ENCODE peak calls at places on chromosome 17, in six cellular contexts. One of them, this sample, is unnamed.

GRCh38 chr17:58172369-58173071 is 5.7 kb downstream of the OR4D2 start:
- DNase-seq in Right ventricle myocardium superior: no peak
- DNase-seq in K562: peak
- DNase-seq in non-pigmented ciliary epithelial cell: peak
- DNase-seq in mesothelial cell of epicardium: no peak
- DNase-seq in C1 segment of cervical spinal cord: no peak
- DNase-seq in this sample: peak

GRCh38 chr17:4324463-4324862 is 42.0 kb downstream of the UBE2G1 start:
- DNase-seq in K562: no peak
- DNase-seq in Right ventricle myocardium superior: no peak
- DNase-seq in non-pigmented ciliary epithelial cell: no peak
- DNase-seq in mesothelial cell of epicardium: no peak
- DNase-seq in C1 segment of cervical spinal cord: no peak
- DNase-seq in this sample: no peak

GRCh38 chr17:76504117-76504516 is 2.9 kb upstream of the RHBDF2 start:
- DNase-seq in mesothelial cell of epicardium: no peak
- DNase-seq in C1 segment of cervical spinal cord: no peak
- DNase-seq in K562: peak
- DNase-seq in non-pigmented ciliary epithelial cell: no peak
- DNase-seq in Right ventricle myocardium superior: no peak
- DNase-seq in this sample: no peak

GRCh38 chr17:57135748-57136342 is 50.8 kb downstream of the AKAP1 start:
- DNase-seq in K562: no peak
- DNase-seq in Right ventricle myocardium superior: no peak
- DNase-seq in mesothelial cell of epicardium: no peak
- DNase-seq in C1 segment of cervical spinal cord: no peak
- DNase-seq in non-pigmented ciliary epithelial cell: no peak
- DNase-seq in this sample: no peak

GRCh38 chr17:28626818-28627217 is 12.8 kb upstream of the RSKR start:
- DNase-seq in Right ventricle myocardium superior: no peak
- DNase-seq in mesothelial cell of epicardium: no peak
- DNase-seq in K562: no peak
- DNase-seq in non-pigmented ciliary epithelial cell: no peak
- DNase-seq in C1 segment of cervical spinal cord: no peak
- DNase-seq in this sample: no peak

GRCh38 chr17:39603304-39604016 is 4.3 kb downstream of the NEUROD2 start:
- DNase-seq in non-pigmented ciliary epithelial cell: no peak
- DNase-seq in C1 segment of cervical spinal cord: no peak
- DNase-seq in mesothelial cell of epicardium: no peak
- DNase-seq in K562: no peak
- DNase-seq in Right ventricle myocardium superior: peak
- DNase-seq in this sample: no peak

GRCh38 chr17:7774037-7774659 is 56.6 kb downstream of the DNAH2 start:
- DNase-seq in non-pigmented ciliary epithelial cell: no peak
- DNase-seq in C1 segment of cervical spinal cord: no peak
- DNase-seq in mesothelial cell of epicardium: no peak
- DNase-seq in Right ventricle myocardium superior: no peak
- DNase-seq in K562: no peak
- DNase-seq in this sample: no peak

GRCh38 chr17:42414782-42415409 is 8.2 kb downstream of the CAVIN1 start:
- DNase-seq in K562: peak
- DNase-seq in mesothelial cell of epicardium: no peak
- DNase-seq in non-pigmented ciliary epithelial cell: no peak
- DNase-seq in Right ventricle myocardium superior: peak
- DNase-seq in C1 segment of cervical spinal cord: no peak
- DNase-seq in this sample: no peak

GRCh38 chr17:10135539-10136257 is 62.7 kb downstream of the GAS7 start:
- DNase-seq in mesothelial cell of epicardium: no peak
- DNase-seq in non-pigmented ciliary epithelial cell: no peak
- DNase-seq in C1 segment of cervical spinal cord: no peak
- DNase-seq in K562: no peak
- DNase-seq in Right ventricle myocardium superior: peak
- DNase-seq in this sample: no peak

GRCh38 chr17:67449885-67450755 is 73.0 kb downstream of the PITPNC1 start:
- DNase-seq in K562: no peak
- DNase-seq in non-pigmented ciliary epithelial cell: no peak
- DNase-seq in C1 segment of cervical spinal cord: no peak
- DNase-seq in Right ventricle myocardium superior: no peak
- DNase-seq in mesothelial cell of epicardium: no peak
- DNase-seq in this sample: peak

GRCh38 chr17:70110443-70110880 is 35.4 kb downstream of the KCNJ16 start:
- DNase-seq in non-pigmented ciliary epithelial cell: peak
- DNase-seq in K562: no peak
- DNase-seq in C1 segment of cervical spinal cord: no peak
- DNase-seq in mesothelial cell of epicardium: no peak
- DNase-seq in Right ventricle myocardium superior: no peak
- DNase-seq in this sample: no peak

GRCh38 chr17:45279898-45280297 is 18.0 kb upstream of the SPATA32 start:
- DNase-seq in K562: no peak
- DNase-seq in Right ventricle myocardium superior: peak
- DNase-seq in mesothelial cell of epicardium: no peak
- DNase-seq in non-pigmented ciliary epithelial cell: no peak
- DNase-seq in C1 segment of cervical spinal cord: no peak
- DNase-seq in this sample: no peak

GRCh38 chr17:49406791-49407190 is 7.9 kb downstream of the PHB1 start:
- DNase-seq in K562: no peak
- DNase-seq in Right ventricle myocardium superior: no peak
- DNase-seq in non-pigmented ciliary epithelial cell: no peak
- DNase-seq in mesothelial cell of epicardium: no peak
- DNase-seq in C1 segment of cervical spinal cord: no peak
- DNase-seq in this sample: no peak

GRCh38 chr17:38428150-38428642 is at the start of gene ARHGAP23:
- DNase-seq in K562: peak
- DNase-seq in mesothelial cell of epicardium: no peak
- DNase-seq in Right ventricle myocardium superior: peak
- DNase-seq in non-pigmented ciliary epithelial cell: no peak
- DNase-seq in C1 segment of cervical spinal cord: peak
- DNase-seq in this sample: peak

GRCh38 chr17:33889766-33890165 is 365.3 kb upstream of the CCL2 start:
- DNase-seq in K562: no peak
- DNase-seq in mesothelial cell of epicardium: no peak
- DNase-seq in C1 segment of cervical spinal cord: no peak
- DNase-seq in Right ventricle myocardium superior: no peak
- DNase-seq in non-pigmented ciliary epithelial cell: no peak
- DNase-seq in this sample: no peak

GRCh38 chr17:31595076-31595475 is 203.6 kb downstream of the RAB11FIP4 start:
- DNase-seq in K562: no peak
- DNase-seq in Right ventricle myocardium superior: no peak
- DNase-seq in non-pigmented ciliary epithelial cell: no peak
- DNase-seq in C1 segment of cervical spinal cord: no peak
- DNase-seq in mesothelial cell of epicardium: no peak
- DNase-seq in this sample: no peak

This sample was measured in CD8-positive, alpha-beta memory T cell.